ENCODE peak calls at places on chromosomes 16 and 17, in six cellular contexts. Q, U, T, M, J and W are unnamed samples.

GRCh38 chr17:48578616-48579560 is 738 bp upstream of the HOXB4 start:
- DNase-seq in U (no peak), J (no peak), Q (no peak), M (no peak), T (no peak), W (no peak)

GRCh38 chr16:79131676-79132075 is 468.9 kb downstream of the MAF start:
- DNase-seq in M (no peak), U (no peak), T (no peak), J (no peak), Q (no peak), W (no peak)

GRCh38 chr16:30065943-30066881 is 652 bp downstream of the ALDOA start:
- DNase-seq in J (peak), M (peak), Q (peak), T (no peak), U (no peak), W (peak)

GRCh38 chr16:85286970-85287814 is 174.9 kb upstream of the CIBAR2 start:
- DNase-seq in M (no peak), U (peak), Q (peak), T (no peak), J (no peak), W (peak)

GRCh38 chr17:82303944-82304808 is 13.2 kb downstream of the CD7 start:
- DNase-seq in U (no peak), Q (no peak), T (no peak), M (no peak), J (no peak), W (no peak)

GRCh38 chr17:58534901-58535421 is 20.5 kb upstream of the MTMR4 start:
- DNase-seq in T (no peak), Q (no peak), M (peak), U (no peak), J (peak), W (peak)

GRCh38 chr16:80583466-80583865 is 42.7 kb downstream of the DYNLRB2 start:
- DNase-seq in Q (no peak), M (peak), J (no peak), T (peak), U (no peak), W (peak)

GRCh38 chr17:65037157-65037556 is 19.4 kb downstream of the GNA13 start:
- DNase-seq in Q (no peak), J (no peak), T (no peak), U (no peak), M (no peak), W (no peak)

GRCh38 chr16:24900230-24900629 is 54.5 kb downstream of the SLC5A11 start:
- DNase-seq in J (no peak), U (no peak), T (no peak), Q (no peak), M (no peak), W (no peak)

GRCh38 chr17:62727916-62728672 is 80.0 kb downstream of the MARCHF10 start:
- DNase-seq in Q (no peak), J (peak), T (no peak), M (no peak), U (no peak), W (no peak)
- TF ChIP-seq CTCF in Q (no peak), J (no peak), T (no peak), M (no peak), U (no peak), W (no peak)

GRCh38 chr17:47376247-47376646 is 52.5 kb downstream of the EFCAB13 start:
- DNase-seq in M (no peak), U (no peak), T (no peak), Q (no peak), J (no peak), W (no peak)

GRCh38 chr17:47367257-47367656 is 43.5 kb downstream of the EFCAB13 start:
- DNase-seq in U (no peak), T (no peak), M (no peak), J (no peak), Q (no peak), W (no peak)

GRCh38 chr17:47368262-47368661 is 44.5 kb downstream of the EFCAB13 start:
- DNase-seq in M (no peak), T (no peak), Q (no peak), J (no peak), U (no peak), W (no peak)

GRCh38 chr17:47373002-47373401 is 49.2 kb downstream of the EFCAB13 start:
- DNase-seq in U (no peak), J (no peak), M (no peak), T (no peak), Q (no peak), W (no peak)
- TF ChIP-seq CTCF in U (no peak), J (no peak), M (no peak), T (no peak), Q (no peak), W (no peak)

GRCh38 chr17:16286947-16287562 is 66.2 kb downstream of the CENPV start:
- DNase-seq in Q (no peak), T (no peak), M (peak), U (no peak), J (peak), W (peak)
- TF ChIP-seq CTCF in Q (no peak), T (no peak), M (peak), U (no peak), J (no peak), W (peak)

GRCh38 chr17:15250459-15250858 is 14.7 kb downstream of the PMP22 start:
- DNase-seq in Q (no peak), M (no peak), J (no peak), U (no peak), T (no peak), W (no peak)

GRCh38 chr17:15249487-15249886 is 15.6 kb downstream of the PMP22 start:
- DNase-seq in Q (no peak), J (no peak), T (no peak), U (no peak), M (no peak), W (no peak)

GRCh38 chr17:15247891-15248529 is 17.1 kb downstream of the PMP22 start:
- DNase-seq in U (no peak), M (no peak), J (peak), Q (no peak), T (no peak), W (peak)
- TF ChIP-seq CTCF in U (no peak), M (peak), J (peak), Q (peak), T (peak), W (peak)